ENCODE peak calls at places on chromosomes 7 and 10, in four cellular contexts. One of them, this sample, is unnamed.

GRCh38 chr10:51718804-51719291 is 19.5 kb upstream of the CSTF2T start:
- DNase-seq in progenitor cell of endocrine pancreas: no peak
- DNase-seq in activated CD4-positive, alpha-beta T cell treated with anti-CD3 and anti-CD28 coated beads, Interleukin-2, amount 10 ng/mL, durations not matched to agents 24 days and 14 days: no peak
- DNase-seq in effector CD4-positive, alpha-beta T cell: no peak
- DNase-seq in this sample: no peak

GRCh38 chr7:74013539-74014272 is 14.3 kb upstream of the ELN start:
- DNase-seq in progenitor cell of endocrine pancreas: no peak
- DNase-seq in activated CD4-positive, alpha-beta T cell treated with anti-CD3 and anti-CD28 coated beads, Interleukin-2, amount 10 ng/mL, durations not matched to agents 24 days and 14 days: no peak
- DNase-seq in effector CD4-positive, alpha-beta T cell: no peak
- DNase-seq in this sample: no peak

GRCh38 chr10:34959786-34960185 is 130.4 kb downstream of the CUL2 start:
- DNase-seq in activated CD4-positive, alpha-beta T cell treated with anti-CD3 and anti-CD28 coated beads, Interleukin-2, amount 10 ng/mL, durations not matched to agents 24 days and 14 days: no peak
- DNase-seq in effector CD4-positive, alpha-beta T cell: no peak
- DNase-seq in progenitor cell of endocrine pancreas: no peak
- DNase-seq in this sample: no peak

GRCh38 chr7:80482938-80483337 is 28.9 kb downstream of the GNAT3 start:
- DNase-seq in progenitor cell of endocrine pancreas: no peak
- DNase-seq in activated CD4-positive, alpha-beta T cell treated with anti-CD3 and anti-CD28 coated beads, Interleukin-2, amount 10 ng/mL, durations not matched to agents 24 days and 14 days: no peak
- DNase-seq in effector CD4-positive, alpha-beta T cell: no peak
- DNase-seq in this sample: no peak

GRCh38 chr7:143369678-143370651 is 7.5 kb upstream of the FAM131B start:
- DNase-seq in progenitor cell of endocrine pancreas: no peak
- DNase-seq in effector CD4-positive, alpha-beta T cell: no peak
- DNase-seq in activated CD4-positive, alpha-beta T cell treated with anti-CD3 and anti-CD28 coated beads, Interleukin-2, amount 10 ng/mL, durations not matched to agents 24 days and 14 days: no peak
- DNase-seq in this sample: no peak

GRCh38 chr10:95741807-95742528 is 14.0 kb upstream of the ENTPD1 start:
- DNase-seq in activated CD4-positive, alpha-beta T cell treated with anti-CD3 and anti-CD28 coated beads, Interleukin-2, amount 10 ng/mL, durations not matched to agents 24 days and 14 days: no peak
- DNase-seq in effector CD4-positive, alpha-beta T cell: no peak
- DNase-seq in progenitor cell of endocrine pancreas: no peak
- DNase-seq in this sample: no peak

GRCh38 chr7:152588350-152588749 is 87.6 kb downstream of the XRCC2 start:
- DNase-seq in effector CD4-positive, alpha-beta T cell: no peak
- DNase-seq in activated CD4-positive, alpha-beta T cell treated with anti-CD3 and anti-CD28 coated beads, Interleukin-2, amount 10 ng/mL, durations not matched to agents 24 days and 14 days: no peak
- DNase-seq in progenitor cell of endocrine pancreas: no peak
- DNase-seq in this sample: no peak

GRCh38 chr7:30906014-30906413 is 5.6 kb upstream of the AQP1 start:
- DNase-seq in activated CD4-positive, alpha-beta T cell treated with anti-CD3 and anti-CD28 coated beads, Interleukin-2, amount 10 ng/mL, durations not matched to agents 24 days and 14 days: no peak
- DNase-seq in progenitor cell of endocrine pancreas: no peak
- DNase-seq in effector CD4-positive, alpha-beta T cell: no peak
- DNase-seq in this sample: no peak

GRCh38 chr10:119209050-119209735 is 1.8 kb downstream of the GRK5 start:
- DNase-seq in activated CD4-positive, alpha-beta T cell treated with anti-CD3 and anti-CD28 coated beads, Interleukin-2, amount 10 ng/mL, durations not matched to agents 24 days and 14 days: peak; percentile 89
- DNase-seq in progenitor cell of endocrine pancreas: peak; percentile 56
- DNase-seq in effector CD4-positive, alpha-beta T cell: peak; percentile 54
- DNase-seq in this sample: peak; percentile 75

GRCh38 chr10:20746856-20747255 is 150.3 kb downstream of the NEBL start:
- DNase-seq in progenitor cell of endocrine pancreas: no peak
- DNase-seq in activated CD4-positive, alpha-beta T cell treated with anti-CD3 and anti-CD28 coated beads, Interleukin-2, amount 10 ng/mL, durations not matched to agents 24 days and 14 days: no peak
- DNase-seq in effector CD4-positive, alpha-beta T cell: no peak
- DNase-seq in this sample: no peak

GRCh38 chr7:4713183-4713784 is 31.2 kb downstream of the FOXK1 start:
- DNase-seq in effector CD4-positive, alpha-beta T cell: no peak
- DNase-seq in activated CD4-positive, alpha-beta T cell treated with anti-CD3 and anti-CD28 coated beads, Interleukin-2, amount 10 ng/mL, durations not matched to agents 24 days and 14 days: no peak
- DNase-seq in progenitor cell of endocrine pancreas: no peak
- DNase-seq in this sample: peak; percentile 56

GRCh38 chr10:33494000-33494399 is 159.5 kb upstream of the NRP1 start:
- DNase-seq in activated CD4-positive, alpha-beta T cell treated with anti-CD3 and anti-CD28 coated beads, Interleukin-2, amount 10 ng/mL, durations not matched to agents 24 days and 14 days: no peak
- DNase-seq in progenitor cell of endocrine pancreas: no peak
- DNase-seq in effector CD4-positive, alpha-beta T cell: no peak
- DNase-seq in this sample: no peak

GRCh38 chr7:47543659-47544058 is 38.3 kb downstream of the TNS3 start:
- DNase-seq in progenitor cell of endocrine pancreas: no peak
- DNase-seq in activated CD4-positive, alpha-beta T cell treated with anti-CD3 and anti-CD28 coated beads, Interleukin-2, amount 10 ng/mL, durations not matched to agents 24 days and 14 days: no peak
- DNase-seq in effector CD4-positive, alpha-beta T cell: no peak
- DNase-seq in this sample: peak; percentile 42

GRCh38 chr7:25849361-25850184 is 302.4 kb upstream of the NFE2L3 start:
- DNase-seq in effector CD4-positive, alpha-beta T cell: no peak
- DNase-seq in progenitor cell of endocrine pancreas: no peak
- DNase-seq in activated CD4-positive, alpha-beta T cell treated with anti-CD3 and anti-CD28 coated beads, Interleukin-2, amount 10 ng/mL, durations not matched to agents 24 days and 14 days: no peak
- DNase-seq in this sample: no peak

GRCh38 chr7:142496545-142496991 is 238.7 kb upstream of the PRSS58 start:
- DNase-seq in effector CD4-positive, alpha-beta T cell: no peak
- DNase-seq in progenitor cell of endocrine pancreas: no peak
- DNase-seq in activated CD4-positive, alpha-beta T cell treated with anti-CD3 and anti-CD28 coated beads, Interleukin-2, amount 10 ng/mL, durations not matched to agents 24 days and 14 days: peak; percentile 71
- DNase-seq in this sample: peak; percentile 55

GRCh38 chr10:93745411-93746065 is 12.2 kb upstream of the LGI1 start:
- DNase-seq in progenitor cell of endocrine pancreas: no peak
- DNase-seq in effector CD4-positive, alpha-beta T cell: no peak
- DNase-seq in activated CD4-positive, alpha-beta T cell treated with anti-CD3 and anti-CD28 coated beads, Interleukin-2, amount 10 ng/mL, durations not matched to agents 24 days and 14 days: no peak
- DNase-seq in this sample: peak; percentile 47

GRCh38 chr7:68697821-68698280 is 900.4 kb upstream of the AUTS2 start:
- DNase-seq in activated CD4-positive, alpha-beta T cell treated with anti-CD3 and anti-CD28 coated beads, Interleukin-2, amount 10 ng/mL, durations not matched to agents 24 days and 14 days: no peak
- DNase-seq in effector CD4-positive, alpha-beta T cell: no peak
- DNase-seq in progenitor cell of endocrine pancreas: no peak
- DNase-seq in this sample: no peak

GRCh38 chr7:137109966-137110930 is 233.3 kb downstream of the PTN start:
- DNase-seq in effector CD4-positive, alpha-beta T cell: no peak
- DNase-seq in activated CD4-positive, alpha-beta T cell treated with anti-CD3 and anti-CD28 coated beads, Interleukin-2, amount 10 ng/mL, durations not matched to agents 24 days and 14 days: no peak
- DNase-seq in progenitor cell of endocrine pancreas: no peak
- DNase-seq in this sample: no peak

GRCh38 chr7:140261522-140261921 is 84.7 kb upstream of the KDM7A start:
- DNase-seq in activated CD4-positive, alpha-beta T cell treated with anti-CD3 and anti-CD28 coated beads, Interleukin-2, amount 10 ng/mL, durations not matched to agents 24 days and 14 days: no peak
- DNase-seq in progenitor cell of endocrine pancreas: no peak
- DNase-seq in effector CD4-positive, alpha-beta T cell: no peak
- DNase-seq in this sample: no peak

GRCh38 chr7:134016223-134016941 is 110.8 kb upstream of the LRGUK start:
- DNase-seq in activated CD4-positive, alpha-beta T cell treated with anti-CD3 and anti-CD28 coated beads, Interleukin-2, amount 10 ng/mL, durations not matched to agents 24 days and 14 days: no peak
- DNase-seq in progenitor cell of endocrine pancreas: peak; percentile 14
- DNase-seq in effector CD4-positive, alpha-beta T cell: no peak
- DNase-seq in this sample: peak; percentile 43

This sample was measured in Karpas-422.